ENCODE peak calls at places on chromosome 11, in four cellular contexts. D, Y, F and J are unnamed samples.

GRCh38 chr11:86246293-86246675 is 1.7 kb downstream of the EED start:
- DNase-seq in D (no peak), Y (no peak), F (no peak), J (no peak)

GRCh38 chr11:131108780-131109179 is 192.5 kb upstream of the SNX19 start:
- DNase-seq in D (no peak), Y (no peak), F (no peak), J (no peak)

GRCh38 chr11:87421422-87421821 is 383.7 kb downstream of the TMEM135 start:
- DNase-seq in D (no peak), Y (peak), F (peak), J (no peak)

GRCh38 chr11:121763526-121763925 is 310.8 kb upstream of the SORL1-AS1 start:
- DNase-seq in D (no peak), Y (no peak), F (no peak), J (no peak)

GRCh38 chr11:63614136-63614664 is at the start of gene PLAAT3:
- DNase-seq in D (peak), Y (peak), F (peak), J (peak)

GRCh38 chr11:34647532-34647931 is 26.6 kb downstream of the EHF start:
- DNase-seq in D (no peak), Y (no peak), F (no peak), J (no peak)

GRCh38 chr11:93519179-93519578 is 24.0 kb downstream of the SMCO4 start:
- DNase-seq in D (no peak), Y (no peak), F (no peak), J (no peak)

GRCh38 chr11:107957109-107957588 is 28.9 kb downstream of the RAB39A start:
- DNase-seq in D (no peak), Y (no peak), F (no peak), J (no peak)

GRCh38 chr11:69307871-69308381 is 14.0 kb downstream of the MYEOV start:
- DNase-seq in D (no peak), Y (no peak), F (no peak), J (no peak)

GRCh38 chr11:63938481-63939350 is at the start of gene NAA40:
- DNase-seq in D (peak), Y (peak), F (peak), J (peak)

GRCh38 chr11:86247608-86248007 is 3.1 kb downstream of the EED start:
- DNase-seq in D (no peak), Y (no peak), F (no peak), J (no peak)

GRCh38 chr11:46119053-46119351 is 2.3 kb downstream of the PHF21A start:
- DNase-seq in D (no peak), Y (no peak), F (no peak), J (no peak)

GRCh38 chr11:82505384-82505783 is 228.3 kb downstream of the FAM181B start:
- DNase-seq in D (no peak), Y (no peak), F (no peak), J (no peak)

GRCh38 chr11:76808996-76809395 is 25.8 kb downstream of the TSKU start:
- DNase-seq in D (peak), Y (no peak), F (no peak), J (no peak)

GRCh38 chr11:123103326-123103980 is 41.5 kb upstream of the HSPA8 start:
- DNase-seq in D (no peak), Y (peak), F (no peak), J (peak)

GRCh38 chr11:47987310-47987709 is 7.0 kb downstream of the PTPRJ start:
- DNase-seq in D (no peak), Y (no peak), F (no peak), J (no peak)

GRCh38 chr11:1194977-1195689 is 27.7 kb upstream of the MUC5B start:
- DNase-seq in D (peak), Y (no peak), F (no peak), J (peak)

GRCh38 chr11:48047616-48048015 is 67.3 kb downstream of the PTPRJ start:
- DNase-seq in D (no peak), Y (peak), F (no peak), J (no peak)

GRCh38 chr11:121766138-121766537 is 313.4 kb upstream of the SORL1-AS1 start:
- DNase-seq in D (no peak), Y (no peak), F (no peak), J (no peak)

GRCh38 chr11:65425971-65426838 is 3.6 kb downstream of the NEAT1 start:
- DNase-seq in D (no peak), Y (peak), F (no peak), J (no peak)

GRCh38 chr11:123174196-123175183 is 20.6 kb downstream of the CLMP start:
- DNase-seq in D (no peak), Y (peak), F (no peak), J (peak)

GRCh38 chr11:132022718-132023117 is 652.3 kb downstream of the NTM start:
- DNase-seq in D (no peak), Y (peak), F (no peak), J (no peak)

GRCh38 chr11:68445531-68446035 is 15.0 kb upstream of the PPP6R3 start:
- DNase-seq in D (no peak), Y (no peak), F (no peak), J (no peak)

GRCh38 chr11:36077886-36078685 is 134.2 kb downstream of the LDLRAD3 start:
- DNase-seq in D (no peak), Y (no peak), F (no peak), J (no peak)

GRCh38 chr11:120316880-120317688 is 8.0 kb upstream of the TLCD5 start:
- DNase-seq in D (no peak), Y (no peak), F (no peak), J (peak)

GRCh38 chr11:45110562-45110961 is 35.9 kb upstream of the PRDM11 start:
- DNase-seq in D (no peak), Y (peak), F (no peak), J (peak)